ENCODE peak calls at places on chromosomes 3 and 15, in five cellular contexts. One of them, this sample, is unnamed.

GRCh38 chr3:125644036-125645025 is 49.0 kb upstream of the OSBPL11 start:
- DNase-seq in cardiac muscle cell: peak
- DNase-seq in thoracic aorta: no peak
- DNase-seq in neuronal stem cell: no peak
- DNase-seq in upper lobe of right lung: peak
- DNase-seq in this sample: peak

GRCh38 chr15:82950746-82951370 is 1.7 kb downstream of the HOMER2 start:
- DNase-seq in neuronal stem cell: no peak
- DNase-seq in cardiac muscle cell: no peak
- DNase-seq in upper lobe of right lung: no peak
- DNase-seq in thoracic aorta: no peak
- DNase-seq in this sample: no peak

GRCh38 chr3:152474585-152474984 is 205.9 kb downstream of the MBNL1 start:
- DNase-seq in upper lobe of right lung: no peak
- DNase-seq in cardiac muscle cell: peak
- DNase-seq in neuronal stem cell: no peak
- DNase-seq in thoracic aorta: no peak
- DNase-seq in this sample: no peak

GRCh38 chr3:138950006-138950644 is 3.1 kb downstream of the FOXL2NB start:
- DNase-seq in thoracic aorta: no peak
- DNase-seq in neuronal stem cell: no peak
- DNase-seq in cardiac muscle cell: peak
- DNase-seq in upper lobe of right lung: no peak
- DNase-seq in this sample: no peak

GRCh38 chr15:50109086-50109987 is 9.7 kb downstream of the ATP8B4 start:
- DNase-seq in cardiac muscle cell: peak
- DNase-seq in upper lobe of right lung: no peak
- DNase-seq in thoracic aorta: no peak
- DNase-seq in neuronal stem cell: no peak
- DNase-seq in this sample: no peak

GRCh38 chr3:42790714-42791229 is 13.5 kb downstream of the HIGD1A start:
- DNase-seq in thoracic aorta: no peak
- DNase-seq in neuronal stem cell: no peak
- DNase-seq in cardiac muscle cell: no peak
- DNase-seq in upper lobe of right lung: no peak
- DNase-seq in this sample: no peak

GRCh38 chr15:34721802-34722795 is 32.7 kb downstream of the GJD2 start:
- DNase-seq in upper lobe of right lung: no peak
- DNase-seq in cardiac muscle cell: peak
- DNase-seq in neuronal stem cell: peak
- DNase-seq in thoracic aorta: peak
- DNase-seq in this sample: peak

GRCh38 chr3:172355836-172356235 is 92.4 kb downstream of the GHSR start:
- DNase-seq in thoracic aorta: no peak
- DNase-seq in upper lobe of right lung: no peak
- DNase-seq in cardiac muscle cell: peak
- DNase-seq in neuronal stem cell: no peak
- DNase-seq in this sample: no peak

GRCh38 chr3:23130406-23130805 is 72.7 kb upstream of the UBE2E2 start:
- DNase-seq in cardiac muscle cell: no peak
- DNase-seq in thoracic aorta: no peak
- DNase-seq in upper lobe of right lung: no peak
- DNase-seq in neuronal stem cell: no peak
- DNase-seq in this sample: no peak

GRCh38 chr15:91142097-91142744 is 42.2 kb downstream of the SV2B start:
- DNase-seq in upper lobe of right lung: no peak
- DNase-seq in cardiac muscle cell: peak
- DNase-seq in neuronal stem cell: no peak
- DNase-seq in thoracic aorta: no peak
- DNase-seq in this sample: no peak

GRCh38 chr3:45560270-45561020 is 34.1 kb upstream of the LIMD1 start:
- DNase-seq in upper lobe of right lung: no peak
- DNase-seq in cardiac muscle cell: peak
- DNase-seq in neuronal stem cell: no peak
- DNase-seq in thoracic aorta: peak
- DNase-seq in this sample: peak

GRCh38 chr15:62119224-62119925 is 45.7 kb downstream of the C2CD4B start:
- DNase-seq in cardiac muscle cell: peak
- DNase-seq in thoracic aorta: no peak
- DNase-seq in upper lobe of right lung: no peak
- DNase-seq in neuronal stem cell: no peak
- DNase-seq in this sample: no peak

GRCh38 chr3:170553788-170554620 is 31.9 kb downstream of the SLC7A14 start:
- DNase-seq in thoracic aorta: no peak
- DNase-seq in cardiac muscle cell: peak
- DNase-seq in upper lobe of right lung: no peak
- DNase-seq in neuronal stem cell: no peak
- DNase-seq in this sample: no peak

DNA sequence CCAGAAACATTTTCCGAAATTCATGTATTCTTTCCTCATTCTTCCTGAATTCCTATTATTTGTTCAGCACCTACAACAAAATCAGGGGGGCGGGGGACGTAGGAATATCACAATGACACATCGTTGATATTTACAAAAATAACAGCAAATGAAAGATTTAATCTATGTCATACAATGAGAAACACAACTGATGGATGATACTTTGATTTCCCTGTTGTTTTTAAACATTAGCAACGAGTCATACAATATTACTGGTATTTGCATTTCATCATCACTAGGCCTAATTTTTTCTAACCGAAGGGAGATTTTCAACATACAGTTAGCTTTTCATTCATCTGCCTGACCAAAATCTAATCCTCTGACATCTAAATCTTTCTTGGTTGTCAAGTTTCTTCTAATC is 45.3 kb upstream of the INO80 start:
- DNase-seq in upper lobe of right lung: no peak
- DNase-seq in thoracic aorta: no peak
- DNase-seq in cardiac muscle cell: peak
- DNase-seq in neuronal stem cell: no peak
- DNase-seq in this sample: no peak
- H3K27ac ChIP-seq in upper lobe of right lung: peak
- H3K27ac ChIP-seq in thoracic aorta: no peak
- H3K27ac ChIP-seq in cardiac muscle cell: no peak
- H3K27ac ChIP-seq in neuronal stem cell: no peak
- H3K27ac ChIP-seq in this sample: no peak

GRCh38 chr15:99507016-99507731 is 58.6 kb upstream of the MEF2A start:
- DNase-seq in cardiac muscle cell: peak
- DNase-seq in neuronal stem cell: no peak
- DNase-seq in thoracic aorta: no peak
- DNase-seq in upper lobe of right lung: no peak
- DNase-seq in this sample: peak
- H3K27ac ChIP-seq in cardiac muscle cell: peak
- H3K27ac ChIP-seq in neuronal stem cell: no peak
- H3K27ac ChIP-seq in thoracic aorta: peak
- H3K27ac ChIP-seq in upper lobe of right lung: peak
- H3K27ac ChIP-seq in this sample: peak

GRCh38 chr3:123298903-123299302 is 97.2 kb downstream of the SEC22A start:
- DNase-seq in upper lobe of right lung: no peak
- DNase-seq in cardiac muscle cell: no peak
- DNase-seq in neuronal stem cell: no peak
- DNase-seq in thoracic aorta: no peak
- DNase-seq in this sample: no peak
- H3K27ac ChIP-seq in upper lobe of right lung: no peak
- H3K27ac ChIP-seq in cardiac muscle cell: no peak
- H3K27ac ChIP-seq in neuronal stem cell: no peak
- H3K27ac ChIP-seq in thoracic aorta: no peak
- H3K27ac ChIP-seq in this sample: no peak

GRCh38 chr3:128080323-128080898 is 28.2 kb downstream of the SEC61A1 start:
- DNase-seq in thoracic aorta: no peak
- DNase-seq in neuronal stem cell: no peak
- DNase-seq in cardiac muscle cell: peak
- DNase-seq in upper lobe of right lung: no peak
- DNase-seq in this sample: no peak
- H3K27ac ChIP-seq in thoracic aorta: no peak
- H3K27ac ChIP-seq in neuronal stem cell: no peak
- H3K27ac ChIP-seq in cardiac muscle cell: no peak
- H3K27ac ChIP-seq in upper lobe of right lung: no peak
- H3K27ac ChIP-seq in this sample: no peak

GRCh38 chr3:187012609-187013051 is 82.3 kb downstream of the ST6GAL1 start:
- DNase-seq in thoracic aorta: no peak
- DNase-seq in neuronal stem cell: no peak
- DNase-seq in upper lobe of right lung: no peak
- DNase-seq in cardiac muscle cell: peak
- DNase-seq in this sample: peak
- H3K27ac ChIP-seq in thoracic aorta: peak
- H3K27ac ChIP-seq in neuronal stem cell: no peak
- H3K27ac ChIP-seq in upper lobe of right lung: peak
- H3K27ac ChIP-seq in cardiac muscle cell: peak
- H3K27ac ChIP-seq in this sample: peak

This sample was measured in tibial artery.